ENCODE peak calls at places on chromosomes 1 and 21, in four cellular contexts. M is IMR-90, I is endothelial cell of umbilical vein, R is K562. U is an unnamed sample.

GRCh38 chr21:28099296-28099695 is 893.4 kb downstream of the LTN1 start:
- DNase-seq in M (peak; percentile 10), I (no peak), R (no peak), U (no peak)

GRCh38 chr1:95636897-95637296 is 402.9 kb downstream of the RWDD3 start:
- DNase-seq in M (no peak), I (no peak), R (no peak), U (no peak)

GRCh38 chr21:37072239-37072987 is 458 bp downstream of the PIGP start:
- DNase-seq in M (peak; percentile 89), I (no peak), R (no peak), U (no peak)

GRCh38 chr1:238485062-238485905 is 594.6 kb upstream of the ZP4 start:
- DNase-seq in M (peak; percentile 60), I (no peak), R (no peak), U (no peak)

GRCh38 chr1:75188892-75189291 is 54.7 kb downstream of the LHX8 start:
- DNase-seq in M (no peak), I (no peak), R (no peak), U (no peak)

GRCh38 chr1:77354996-77355395 is 73.2 kb downstream of the AK5 start:
- DNase-seq in M (no peak), I (no peak), R (no peak), U (no peak)

GRCh38 chr1:182720465-182720864 is 36.1 kb upstream of the RGS8 start:
- DNase-seq in M (peak; percentile 10), I (no peak), R (no peak), U (no peak)

GRCh38 chr1:183318433-183318832 is 99.7 kb downstream of the NMNAT2 start:
- DNase-seq in M (peak; percentile 95), I (peak; percentile 61), R (no peak), U (peak; percentile 55)

GRCh38 chr21:38914071-38914491 is 108.4 kb downstream of the ETS2 start:
- DNase-seq in M (no peak), I (no peak), R (no peak), U (no peak)

GRCh38 chr21:39083377-39084008 is 99.8 kb downstream of the PSMG1 start:
- DNase-seq in M (no peak), I (no peak), R (no peak), U (no peak)

GRCh38 chr1:231359113-231359512 is 21.0 kb downstream of the SPRTN start:
- DNase-seq in M (peak; percentile 87), I (no peak), R (peak; percentile 16), U (no peak)

GRCh38 chr1:235067396-235068154 is 61.1 kb downstream of the TOMM20 start:
- DNase-seq in M (peak; percentile 99), I (no peak), R (no peak), U (no peak)

GRCh38 chr1:160399544-160400283 is 650 bp upstream of the VANGL2 start:
- DNase-seq in M (no peak), I (no peak), R (no peak), U (no peak)

GRCh38 chr1:206507395-206508129 is at the start of gene RASSF5:
- DNase-seq in M (peak; percentile 41), I (peak; percentile 29), R (peak; percentile 74), U (no peak)

GRCh38 chr1:240149488-240150094 is 57.9 kb downstream of the FMN2 start:
- DNase-seq in M (peak; percentile 52), I (peak; percentile 37), R (peak; percentile 31), U (no peak)

GRCh38 chr1:198175418-198176170 is 18.8 kb downstream of the NEK7 start:
- DNase-seq in M (peak; percentile 82), I (no peak), R (no peak), U (no peak)

GRCh38 chr1:107228704-107229103 is 87.9 kb downstream of the NTNG1 start:
- DNase-seq in M (peak; percentile 11), I (no peak), R (no peak), U (no peak)

GRCh38 chr1:116847175-116847574 is 62.5 kb upstream of the PTGFRN start:
- DNase-seq in M (no peak), I (no peak), R (no peak), U (no peak)

GRCh38 chr21:42381347-42381984 is 14.4 kb downstream of the TMPRSS3 start:
- DNase-seq in M (peak; percentile 46), I (peak; percentile 31), R (no peak), U (no peak)

GRCh38 chr1:60090662-60091061 is 17.1 kb upstream of the C1orf87 start:
- DNase-seq in M (no peak), I (no peak), R (no peak), U (no peak)

GRCh38 chr1:175459839-175460238 is 267.3 kb upstream of the KIAA0040 start:
- DNase-seq in M (no peak), I (no peak), R (no peak), U (no peak)

GRCh38 chr1:151347523-151348246 is 633 bp upstream of the RFX5 start:
- DNase-seq in M (no peak), I (no peak), R (no peak), U (no peak)

GRCh38 chr1:235408503-235408960 is 41.3 kb downstream of the TBCE start:
- DNase-seq in M (no peak), I (no peak), R (peak; percentile 29), U (no peak)

GRCh38 chr1:33097137-33097611 is 16.2 kb downstream of the AZIN2 start:
- DNase-seq in M (peak; percentile 65), I (no peak), R (peak; percentile 53), U (no peak)

GRCh38 chr1:159141584-159142518 is 29.6 kb upstream of the CADM3 start:
- DNase-seq in M (peak; percentile 60), I (peak; percentile 53), R (no peak), U (no peak)

GRCh38 chr21:33801424-33802405 is 113.9 kb downstream of the ATP5PO start:
- DNase-seq in M (peak; percentile 80), I (no peak), R (no peak), U (no peak)

GRCh38 chr21:36756527-36756926 is 57.6 kb downstream of the SIM2 start:
- DNase-seq in M (peak; percentile 83), I (peak; percentile 50), R (no peak), U (no peak)

GRCh38 chr1:162882248-162882666 is 21.3 kb upstream of the CCDC190 start:
- DNase-seq in M (no peak), I (no peak), R (no peak), U (no peak)

GRCh38 chr1:115063238-115063901 is 25.9 kb downstream of the TSPAN2 start:
- DNase-seq in M (no peak), I (peak; percentile 11), R (no peak), U (no peak)

DNA sequence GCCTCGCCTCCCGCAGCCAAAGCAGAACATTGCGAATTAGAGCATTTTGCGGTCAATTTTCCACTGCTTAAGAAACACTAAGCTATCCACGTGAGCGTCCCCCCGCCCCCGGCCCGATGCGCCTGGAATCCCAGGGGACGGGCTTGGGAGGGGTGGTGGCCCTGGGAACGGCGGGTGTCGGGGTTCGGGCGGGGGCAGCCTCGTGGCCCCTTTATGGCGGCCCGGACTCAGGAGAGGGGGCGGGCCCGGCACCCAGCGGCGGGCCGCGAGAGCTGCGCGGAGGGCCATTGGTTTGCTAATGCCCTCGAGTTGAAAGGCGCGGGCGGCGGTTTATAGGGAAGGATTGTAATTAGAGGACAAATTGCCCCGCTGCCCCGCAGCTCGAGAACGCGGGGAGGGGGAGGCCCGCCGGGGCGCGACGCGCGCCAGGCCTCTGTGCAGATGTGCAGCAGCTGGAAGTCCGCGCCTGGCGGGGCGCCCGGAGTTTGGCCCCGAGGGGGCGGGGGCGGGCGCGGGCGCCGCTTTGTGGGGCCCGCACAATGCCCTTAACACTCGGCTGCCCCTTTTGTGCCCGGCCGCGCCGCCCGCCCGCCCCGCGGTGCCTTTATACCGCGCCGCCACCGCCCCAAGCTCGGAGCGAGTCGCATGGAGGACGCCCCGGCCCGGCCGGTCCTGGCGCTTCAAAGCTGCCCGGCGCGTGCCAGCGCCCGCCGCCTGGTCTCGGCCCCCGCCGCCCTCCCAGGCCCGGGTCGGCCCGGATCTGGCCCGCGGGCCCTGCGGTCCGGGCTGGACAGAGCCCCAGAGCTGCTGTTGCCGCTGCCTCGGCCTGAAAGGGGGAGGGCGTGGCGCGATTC is 1.9 kb upstream of the HES3 start:
- DNase-seq in M (no peak), I (no peak), R (peak; percentile 38), U (no peak)
- H3K4me2 ChIP-seq in M (no peak overlapping the region), I (no peak overlapping the region), R (no peak overlapping the region), U (no peak overlapping the region)

DNA sequence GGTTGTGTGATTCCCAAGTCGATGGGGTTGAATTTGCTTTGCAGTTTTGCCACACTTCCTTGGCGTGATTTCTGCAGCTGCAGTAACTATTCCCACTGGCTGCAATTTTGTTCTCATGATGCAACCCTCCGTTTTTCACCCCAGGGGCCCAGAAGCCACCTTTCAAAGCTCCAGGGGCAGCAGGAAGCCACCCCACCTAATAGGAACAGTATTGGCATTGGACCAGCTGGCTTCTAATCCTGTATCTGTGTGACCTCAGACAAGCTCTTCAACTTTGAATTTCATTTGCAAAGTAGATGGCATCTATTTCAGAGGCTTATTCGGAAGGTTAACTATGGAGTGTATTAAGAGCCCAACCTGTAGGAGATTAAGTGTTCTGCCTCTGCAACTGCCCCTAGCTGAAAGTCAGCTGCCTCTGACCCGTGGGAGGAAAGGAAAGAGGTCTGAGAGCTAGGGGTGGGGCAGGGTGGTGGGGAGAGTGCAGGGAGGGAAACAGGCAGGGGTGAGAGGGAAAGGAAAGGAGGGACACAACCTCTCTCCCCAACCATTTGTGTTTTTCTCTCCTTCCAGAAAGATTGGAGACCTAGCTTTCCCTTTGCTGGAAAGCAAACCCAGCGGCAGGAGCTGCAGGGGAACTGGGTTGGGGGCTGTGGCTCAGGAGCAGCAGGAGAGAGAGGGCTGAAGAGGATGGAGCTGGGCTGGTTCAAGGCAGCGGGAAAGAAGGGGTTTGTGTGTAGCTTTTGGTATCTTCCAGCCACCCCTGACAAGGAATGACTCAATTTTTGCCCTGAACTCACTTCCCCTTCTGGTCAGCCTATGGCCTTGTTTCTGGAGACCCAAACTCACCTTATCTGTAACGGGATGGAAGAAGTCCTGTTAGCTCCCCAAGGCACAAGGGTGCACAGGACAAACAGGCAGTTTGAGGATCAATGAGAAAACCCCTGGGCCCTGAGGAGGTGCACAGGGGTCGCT is 12.9 kb downstream of the C1orf115 start:
- DNase-seq in M (no peak), I (no peak), R (no peak), U (no peak)
- TF ChIP-seq FOS in M (no peak), I (no peak), R (no peak), U (no peak)

GRCh38 chr1:28900562-28900961 is 13.8 kb upstream of the EPB41 start:
- DNase-seq in M (no peak), I (no peak), R (no peak), U (no peak)

GRCh38 chr1:28897789-28898188 is 16.6 kb upstream of the EPB41 start:
- DNase-seq in M (no peak), I (no peak), R (no peak), U (no peak)

GRCh38 chr1:28905921-28906666 is 8.3 kb upstream of the EPB41 start:
- DNase-seq in M (no peak), I (no peak), R (no peak), U (no peak)

GRCh38 chr1:28898267-28898955 is 16.0 kb upstream of the EPB41 start:
- DNase-seq in M (no peak), I (peak; percentile 36), R (no peak), U (no peak)

GRCh38 chr1:28902738-28903137 is 11.6 kb upstream of the EPB41 start:
- DNase-seq in M (no peak), I (no peak), R (peak; percentile 47), U (no peak)
- H3K4me2 ChIP-seq in M (no peak overlapping the region), I (no peak overlapping the region), R (peak overlapping the region; percentile 61), U (no peak overlapping the region)

GRCh38 chr1:205496661-205497060 is 7.8 kb upstream of the CDK18 start:
- DNase-seq in M (no peak), I (no peak), R (no peak), U (no peak)

GRCh38 chr1:205495237-205495823 is 9.1 kb upstream of the CDK18 start:
- DNase-seq in M (no peak), I (no peak), R (peak; percentile 48), U (no peak)

GRCh38 chr1:205500240-205501218 is 3.9 kb upstream of the CDK18 start:
- DNase-seq in M (no peak), I (no peak), R (no peak), U (no peak)

GRCh38 chr1:205499789-205500188 is 4.7 kb upstream of the CDK18 start:
- DNase-seq in M (no peak), I (no peak), R (no peak), U (no peak)

GRCh38 chr1:205497351-205497750 is 7.1 kb upstream of the CDK18 start:
- DNase-seq in M (no peak), I (no peak), R (no peak), U (no peak)
- TF ChIP-seq FOS in M (no peak), I (no peak), R (no peak), U (no peak)

U was measured in GM12878.